ENCODE peak calls at places on chromosomes 2 and 18, in six cellular contexts. Z is H54, N is A549, X is esophagus squamous epithelium, F is sigmoid colon, A is right lobe of liver. V is an unnamed sample.
A peak's percentile ranks its signal among the peaks of the same experiment; 100 is the strongest.

GRCh38 chr2:11320698-11321492 is 23.5 kb downstream of the ROCK2 start:
- DNase-seq in N (peak; percentile 35), Z (no peak), F (no peak), X (no peak), A (no peak), V (peak; percentile 17)

GRCh38 chr2:8576525-8577157 is 105.2 kb upstream of the ID2 start:
- DNase-seq in Z (no peak), N (no peak), X (no peak), A (peak; percentile 54), F (peak; percentile 68), V (no peak)

GRCh38 chr18:36412778-36413177 is 115.3 kb downstream of the FHOD3 start:
- DNase-seq in A (no peak), F (no peak), X (no peak), Z (no peak), N (peak; percentile 40), V (peak; percentile 25)

GRCh38 chr2:138421315-138421970 is 80.1 kb upstream of the SPOPL start:
- DNase-seq in F (no peak), Z (no peak), N (peak; percentile 43), A (no peak), X (no peak), V (no peak)

GRCh38 chr2:190283783-190284182 is 35.8 kb downstream of the HIBCH start:
- DNase-seq in F (no peak), A (no peak), N (no peak), X (no peak), Z (no peak), V (no peak)

GRCh38 chr2:30694286-30695055 is 112.8 kb downstream of the CAPN13 start:
- DNase-seq in F (peak; percentile 29), X (no peak), N (no peak), A (peak; percentile 15), Z (no peak), V (no peak)

GRCh38 chr2:240481720-240482119 is 46.3 kb downstream of the GPC1 start:
- DNase-seq in F (no peak), N (no peak), X (no peak), Z (no peak), A (no peak), V (no peak)

GRCh38 chr2:85112906-85113625 is 20.1 kb upstream of the TCF7L1 start:
- DNase-seq in F (no peak), A (no peak), N (no peak), Z (no peak), X (no peak), V (no peak)

GRCh38 chr2:8679827-8680731 is 1.8 kb upstream of the ID2 start:
- DNase-seq in X (no peak), F (peak; percentile 77), Z (no peak), N (peak; percentile 95), A (peak; percentile 95), V (peak; percentile 44)

GRCh38 chr2:162318280-162319222 is at the start of gene IFIH1:
- DNase-seq in Z (peak; percentile 73), A (peak; percentile 92), F (peak; percentile 94), N (peak; percentile 78), X (peak; percentile 58), V (peak; percentile 92)

GRCh38 chr2:180910831-180911665 is 69.4 kb upstream of the UBE2E3 start:
- DNase-seq in F (no peak), A (no peak), N (no peak), X (no peak), Z (peak; percentile 10), V (no peak)

GRCh38 chr2:3320910-3321605 is 56.6 kb downstream of the EIPR1 start:
- DNase-seq in N (no peak), X (no peak), F (peak; percentile 43), A (no peak), Z (no peak), V (no peak)

GRCh38 chr2:219509780-219510511 is 4.3 kb upstream of the ASIC4 start:
- DNase-seq in N (peak; percentile 63), Z (peak; percentile 60), A (peak; percentile 54), F (peak; percentile 81), X (no peak), V (peak; percentile 95)

GRCh38 chr2:88198308-88198707 is 28.2 kb downstream of the THNSL2 start:
- DNase-seq in Z (no peak), X (no peak), N (no peak), F (no peak), A (no peak), V (no peak)

GRCh38 chr2:63052411-63053234 is 2.0 kb downstream of the OTX1 start:
- DNase-seq in X (no peak), Z (no peak), A (peak; percentile 67), N (no peak), F (peak; percentile 54), V (peak; percentile 37)

GRCh38 chr2:174784909-174785308 is 20.6 kb upstream of the CHRNA1 start:
- DNase-seq in Z (no peak), X (no peak), N (no peak), A (no peak), F (no peak), V (no peak)

GRCh38 chr2:226969412-226969811 is 133.6 kb downstream of the RHBDD1 start:
- DNase-seq in N (no peak), X (no peak), A (no peak), F (no peak), Z (no peak), V (no peak)

GRCh38 chr18:36309436-36310391 is 12.2 kb downstream of the FHOD3 start:
- DNase-seq in N (peak; percentile 64), Z (peak; percentile 65), F (no peak), A (no peak), X (no peak), V (no peak)

DNA sequence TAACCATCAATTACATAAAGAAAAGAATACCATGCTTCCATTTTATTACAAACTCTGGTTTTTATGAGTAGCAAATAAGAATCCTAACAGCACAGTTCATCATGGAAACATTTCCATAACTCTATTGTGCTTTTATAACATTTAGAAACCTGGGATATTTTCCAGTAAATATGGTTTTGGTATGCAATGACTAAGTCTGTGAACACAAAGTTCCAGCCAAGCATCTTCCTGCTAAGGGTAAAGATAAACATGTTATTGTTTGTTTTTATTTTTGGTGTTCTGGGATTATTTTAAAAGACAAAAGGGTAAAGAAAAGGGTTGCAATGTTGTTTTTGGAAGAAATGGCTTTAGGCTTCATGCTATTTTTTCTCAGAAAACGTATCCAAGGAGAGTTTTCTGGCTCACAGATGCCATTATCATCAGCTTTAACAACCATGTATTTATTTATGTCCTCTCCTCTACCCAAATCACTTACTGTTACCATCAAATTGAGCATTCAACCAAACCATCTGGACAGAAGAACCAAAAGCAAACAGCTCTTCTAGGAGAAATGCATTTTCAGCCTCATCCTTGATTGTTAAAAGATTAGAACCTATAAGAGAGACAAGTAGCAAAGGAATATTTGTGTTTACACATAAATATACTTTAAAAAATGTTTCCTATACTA is 116.0 kb downstream of the PLA2R1 start:
- DNase-seq in N (peak; percentile 43), Z (no peak), F (no peak), A (no peak), X (no peak), V (no peak)
- TF ChIP-seq POLR2A in N (no peak), Z (no peak), F (no peak), A (no peak), X (no peak), V (no peak)

GRCh38 chr18:48975817-48976649 is 25.3 kb upstream of the SMAD7 start:
- DNase-seq in A (peak; percentile 74), N (peak; percentile 62), X (no peak), F (no peak), Z (peak; percentile 95), V (no peak)
- TF ChIP-seq POLR2A in A (peak; percentile 55), N (no peak), X (no peak), F (no peak), Z (no peak), V (no peak)

DNA sequence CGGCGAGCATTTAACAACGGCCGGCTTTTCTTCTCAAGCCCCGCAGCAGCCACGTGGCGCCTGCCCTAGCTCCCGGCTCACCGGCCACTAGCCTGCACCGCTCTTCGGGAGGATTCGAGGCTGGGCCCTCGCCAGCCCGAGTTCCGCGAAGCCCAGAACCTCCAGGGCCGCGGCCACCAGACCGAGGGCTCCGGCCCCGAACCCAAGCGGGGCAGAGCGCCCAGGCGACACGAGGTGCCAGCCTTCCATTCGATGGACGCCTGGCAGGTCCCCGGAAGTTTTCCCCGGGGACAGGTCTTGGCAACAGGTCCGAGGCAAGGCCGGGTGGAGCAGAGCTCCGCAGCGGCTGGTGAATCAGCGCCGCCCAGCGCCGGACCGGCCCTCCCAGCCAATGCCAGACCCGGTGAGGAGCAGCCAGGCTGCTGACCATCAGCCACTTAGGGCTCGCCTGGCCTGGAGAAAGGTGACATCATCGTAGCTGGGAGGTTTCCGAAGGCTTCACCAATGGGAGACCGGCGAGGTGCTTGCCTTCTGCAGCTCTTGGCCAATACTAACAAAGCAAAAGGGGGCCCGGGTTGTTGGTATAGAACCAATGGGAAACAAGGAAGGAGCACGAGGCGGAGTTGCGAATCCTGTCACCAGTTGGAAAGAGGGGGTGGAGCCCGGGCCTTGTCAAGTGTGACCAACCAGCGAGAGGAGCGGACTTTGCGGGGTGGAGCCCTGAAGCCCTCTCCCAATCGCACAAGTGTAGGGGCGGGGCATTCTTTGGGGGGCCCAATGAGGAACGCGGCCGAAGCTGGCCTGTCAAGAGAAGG is 467 bp upstream of the MXD1 start:
- DNase-seq in A (peak; percentile 100), X (peak; percentile 100), N (peak; percentile 100), F (peak; percentile 100), Z (peak; percentile 91), V (peak; percentile 100)
- TF ChIP-seq POLR2A in A (peak; percentile 88), X (peak; percentile 92), N (peak; percentile 88), F (peak; percentile 89), Z (peak; percentile 64), V (peak; percentile 94)

DNA sequence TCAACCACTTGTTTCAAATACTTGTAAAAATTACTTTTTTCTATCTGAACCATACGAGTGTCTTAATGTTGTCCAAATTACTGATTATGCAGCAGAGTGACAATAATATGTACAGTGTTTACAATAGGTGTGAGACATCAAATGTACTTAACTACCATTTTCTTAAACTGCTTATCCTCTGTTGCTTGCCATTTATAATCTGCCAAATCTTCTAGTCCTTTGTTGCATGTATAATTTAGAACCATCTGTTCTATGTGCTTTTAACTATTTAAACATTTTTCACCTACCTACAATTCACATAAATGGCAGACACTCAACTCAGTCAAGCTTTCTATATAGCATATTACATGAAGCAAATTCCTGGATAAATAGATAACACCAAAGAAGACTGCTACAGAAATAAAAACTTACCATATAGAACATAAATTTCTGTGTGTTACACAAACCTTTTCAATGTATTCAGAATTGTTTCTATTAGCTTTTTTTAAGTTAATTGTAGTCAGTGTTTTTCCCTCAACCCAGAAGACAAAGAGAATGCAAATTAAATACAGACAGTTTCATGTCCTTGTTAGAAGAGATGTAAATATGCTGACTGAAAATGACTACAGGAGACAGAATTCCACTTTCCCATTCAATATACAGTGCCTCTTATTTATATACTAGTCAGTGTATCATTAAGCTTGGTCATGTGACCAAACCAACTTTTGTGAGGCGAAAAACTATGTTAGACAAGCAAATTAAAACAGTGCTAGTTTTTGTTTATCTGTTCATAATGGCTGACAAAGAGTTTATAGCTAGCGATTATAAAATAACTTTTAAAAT is 2.6 kb downstream of the BAZ2B start:
- DNase-seq in N (peak; percentile 30), X (no peak), A (no peak), F (no peak), Z (no peak), V (peak; percentile 70)
- TF ChIP-seq POLR2A in N (no peak), X (no peak), A (no peak), F (no peak), Z (no peak), V (peak; percentile 63)

V was measured in erythroblast.